ENCODE peak calls at places on chromosomes 12 and 14, in nine cellular contexts. One of them, this sample, is unnamed.

GRCh38 chr12:115886666-115887065 is 390.8 kb downstream of the MED13L start:
- DNase-seq in T-helper 2 cell: no peak
- DNase-seq in adrenal gland: no peak
- DNase-seq in stimulated activated CD4-positive, alpha-beta T cell treated with anti-CD3 and anti-CD28 coated beads, Interleukin-1b, Interleukin-23, amount 100 ng/mL, for 24 hours: no peak
- DNase-seq in fibroblast of the aortic adventitia: no peak
- DNase-seq in endothelial cell: no peak
- DNase-seq in IMR-90: no peak
- DNase-seq in Calu3: no peak
- DNase-seq in activated CD4-positive, CD25-positive, alpha-beta regulatory T cell: no peak
- DNase-seq in this sample: no peak

GRCh38 chr14:82223276-82223675 is 689.6 kb upstream of the SEL1L start:
- DNase-seq in T-helper 2 cell: no peak
- DNase-seq in adrenal gland: no peak
- DNase-seq in stimulated activated CD4-positive, alpha-beta T cell treated with anti-CD3 and anti-CD28 coated beads, Interleukin-1b, Interleukin-23, amount 100 ng/mL, for 24 hours: no peak
- DNase-seq in fibroblast of the aortic adventitia: no peak
- DNase-seq in endothelial cell: no peak
- DNase-seq in IMR-90: no peak
- DNase-seq in Calu3: no peak
- DNase-seq in activated CD4-positive, CD25-positive, alpha-beta regulatory T cell: no peak
- DNase-seq in this sample: no peak

GRCh38 chr14:23550131-23550826 is 1.3 kb downstream of the ZFHX2 start:
- DNase-seq in T-helper 2 cell: no peak
- DNase-seq in adrenal gland: no peak
- DNase-seq in stimulated activated CD4-positive, alpha-beta T cell treated with anti-CD3 and anti-CD28 coated beads, Interleukin-1b, Interleukin-23, amount 100 ng/mL, for 24 hours: no peak
- DNase-seq in fibroblast of the aortic adventitia: no peak
- DNase-seq in endothelial cell: no peak
- DNase-seq in IMR-90: no peak
- DNase-seq in Calu3: no peak
- DNase-seq in activated CD4-positive, CD25-positive, alpha-beta regulatory T cell: no peak
- DNase-seq in this sample: no peak

GRCh38 chr14:67464377-67464776 is 24.1 kb downstream of the TMEM229B start:
- DNase-seq in T-helper 2 cell: no peak
- DNase-seq in adrenal gland: no peak
- DNase-seq in stimulated activated CD4-positive, alpha-beta T cell treated with anti-CD3 and anti-CD28 coated beads, Interleukin-1b, Interleukin-23, amount 100 ng/mL, for 24 hours: no peak
- DNase-seq in fibroblast of the aortic adventitia: no peak
- DNase-seq in endothelial cell: no peak
- DNase-seq in IMR-90: no peak
- DNase-seq in Calu3: no peak
- DNase-seq in activated CD4-positive, CD25-positive, alpha-beta regulatory T cell: no peak
- DNase-seq in this sample: no peak

GRCh38 chr14:78701246-78701645 is 531.1 kb downstream of the NRXN3 start:
- DNase-seq in T-helper 2 cell: no peak
- DNase-seq in adrenal gland: no peak
- DNase-seq in stimulated activated CD4-positive, alpha-beta T cell treated with anti-CD3 and anti-CD28 coated beads, Interleukin-1b, Interleukin-23, amount 100 ng/mL, for 24 hours: no peak
- DNase-seq in fibroblast of the aortic adventitia: peak; percentile 45
- DNase-seq in endothelial cell: no peak
- DNase-seq in IMR-90: peak; percentile 25
- DNase-seq in Calu3: no peak
- DNase-seq in activated CD4-positive, CD25-positive, alpha-beta regulatory T cell: no peak
- DNase-seq in this sample: no peak

GRCh38 chr12:102430661-102431060 is 49.7 kb downstream of the IGF1 start:
- DNase-seq in T-helper 2 cell: no peak
- DNase-seq in adrenal gland: no peak
- DNase-seq in stimulated activated CD4-positive, alpha-beta T cell treated with anti-CD3 and anti-CD28 coated beads, Interleukin-1b, Interleukin-23, amount 100 ng/mL, for 24 hours: no peak
- DNase-seq in fibroblast of the aortic adventitia: no peak
- DNase-seq in endothelial cell: no peak
- DNase-seq in IMR-90: peak; percentile 32
- DNase-seq in Calu3: no peak
- DNase-seq in activated CD4-positive, CD25-positive, alpha-beta regulatory T cell: no peak
- DNase-seq in this sample: no peak

GRCh38 chr12:8712572-8712971 is 14.8 kb downstream of the RIMKLB start:
- DNase-seq in T-helper 2 cell: no peak
- DNase-seq in adrenal gland: no peak
- DNase-seq in stimulated activated CD4-positive, alpha-beta T cell treated with anti-CD3 and anti-CD28 coated beads, Interleukin-1b, Interleukin-23, amount 100 ng/mL, for 24 hours: no peak
- DNase-seq in fibroblast of the aortic adventitia: no peak
- DNase-seq in endothelial cell: no peak
- DNase-seq in IMR-90: no peak
- DNase-seq in Calu3: no peak
- DNase-seq in activated CD4-positive, CD25-positive, alpha-beta regulatory T cell: no peak
- DNase-seq in this sample: no peak

GRCh38 chr14:68158640-68159039 is 339.1 kb downstream of the RAD51B start:
- DNase-seq in T-helper 2 cell: no peak
- DNase-seq in adrenal gland: no peak
- DNase-seq in stimulated activated CD4-positive, alpha-beta T cell treated with anti-CD3 and anti-CD28 coated beads, Interleukin-1b, Interleukin-23, amount 100 ng/mL, for 24 hours: no peak
- DNase-seq in fibroblast of the aortic adventitia: peak; percentile 50
- DNase-seq in endothelial cell: no peak
- DNase-seq in IMR-90: no peak
- DNase-seq in Calu3: no peak
- DNase-seq in activated CD4-positive, CD25-positive, alpha-beta regulatory T cell: no peak
- DNase-seq in this sample: no peak

GRCh38 chr12:22255097-22255496 is 79.4 kb downstream of the ST8SIA1 start:
- DNase-seq in T-helper 2 cell: no peak
- DNase-seq in adrenal gland: no peak
- DNase-seq in stimulated activated CD4-positive, alpha-beta T cell treated with anti-CD3 and anti-CD28 coated beads, Interleukin-1b, Interleukin-23, amount 100 ng/mL, for 24 hours: no peak
- DNase-seq in fibroblast of the aortic adventitia: no peak
- DNase-seq in endothelial cell: no peak
- DNase-seq in IMR-90: peak; percentile 21
- DNase-seq in Calu3: no peak
- DNase-seq in activated CD4-positive, CD25-positive, alpha-beta regulatory T cell: no peak
- DNase-seq in this sample: no peak

GRCh38 chr14:95533822-95534221 is 1.0 kb upstream of the GLRX5 start:
- DNase-seq in T-helper 2 cell: no peak
- DNase-seq in adrenal gland: no peak
- DNase-seq in stimulated activated CD4-positive, alpha-beta T cell treated with anti-CD3 and anti-CD28 coated beads, Interleukin-1b, Interleukin-23, amount 100 ng/mL, for 24 hours: no peak
- DNase-seq in fibroblast of the aortic adventitia: no peak
- DNase-seq in endothelial cell: no peak
- DNase-seq in IMR-90: no peak
- DNase-seq in Calu3: no peak
- DNase-seq in activated CD4-positive, CD25-positive, alpha-beta regulatory T cell: no peak
- DNase-seq in this sample: peak; percentile 32

GRCh38 chr12:130413909-130414308 is 76.2 kb downstream of the PIWIL1 start:
- DNase-seq in T-helper 2 cell: no peak
- DNase-seq in adrenal gland: no peak
- DNase-seq in stimulated activated CD4-positive, alpha-beta T cell treated with anti-CD3 and anti-CD28 coated beads, Interleukin-1b, Interleukin-23, amount 100 ng/mL, for 24 hours: no peak
- DNase-seq in fibroblast of the aortic adventitia: no peak
- DNase-seq in endothelial cell: no peak
- DNase-seq in IMR-90: no peak
- DNase-seq in Calu3: no peak
- DNase-seq in activated CD4-positive, CD25-positive, alpha-beta regulatory T cell: no peak
- DNase-seq in this sample: no peak